ENCODE peak calls at places on chromosomes 4 and X, in five cellular contexts. Q, C, U, V and A are unnamed samples.

GRCh38 chr4:2964077-2964471 is 703 bp downstream of the GRK4 start:
- DNase-seq in Q (no peak), V (no peak), U (no peak), C (no peak), A (no peak)

GRCh38 chr4:88881227-88881569 is 175.8 kb downstream of the FAM13A start:
- DNase-seq in C (no peak), U (no peak), Q (no peak), V (no peak), A (no peak)

GRCh38 chr4:59608466-59608865 is 1591.7 kb upstream of the ADGRL3 start:
- DNase-seq in Q (no peak), U (no peak), V (no peak), C (no peak), A (no peak)

GRCh38 chr4:133865606-133866327 is 335.8 kb downstream of the PABPC4L start:
- DNase-seq in U (peak; percentile 54), V (peak; percentile 92), C (no peak), Q (no peak), A (peak; percentile 52)

GRCh38 chr4:186728631-186729271 is 5.1 kb upstream of the FAT1 start:
- DNase-seq in U (no peak), V (peak; percentile 39), C (no peak), Q (no peak), A (peak; percentile 81)

GRCh38 chr4:139857021-139857420 is 191.4 kb downstream of the MGST2 start:
- DNase-seq in U (no peak), V (peak; percentile 50), Q (no peak), C (no peak), A (no peak)

GRCh38 chr4:6509587-6509986 is 37.2 kb upstream of the PPP2R2C start:
- DNase-seq in U (peak; percentile 19), V (peak; percentile 50), Q (no peak), C (no peak), A (no peak)

GRCh38 chrX:12076046-12076445 is 62.2 kb upstream of the FRMPD4 start:
- DNase-seq in V (peak; percentile 41), C (no peak), U (no peak), Q (no peak), A (no peak)

GRCh38 chr4:111689214-111689613 is 456.0 kb upstream of the FAM241A start:
- DNase-seq in V (peak; percentile 84), U (peak; percentile 1), Q (no peak), C (no peak), A (peak; percentile 4)